ENCODE peak calls at places on chromosomes 13 and 19, in six cellular contexts. M, L, V, H, S and R are unnamed samples.
A peak's percentile ranks its signal among the peaks of the same experiment; 100 is the strongest.

GRCh38 chr13:65959305-65959704 is 1270.8 kb downstream of the PCDH9 start:
- DNase-seq in M (no peak), L (no peak), V (peak; percentile 4), H (no peak), S (peak; percentile 28), R (no peak)

GRCh38 chr19:44623080-44623479 is 9.7 kb downstream of the IGSF23 start:
- DNase-seq in M (no peak), L (peak; percentile 53), V (peak; percentile 10), H (no peak), S (peak; percentile 45), R (no peak)

GRCh38 chr19:45692187-45693111 is at the start of gene QPCTL:
- DNase-seq in M (peak; percentile 100), L (peak; percentile 100), V (peak; percentile 99), H (peak; percentile 98), S (peak; percentile 100), R (peak; percentile 95)

GRCh38 chr13:111061338-111062045 is 53.6 kb upstream of the ARHGEF7 start:
- DNase-seq in M (no peak), L (no peak), V (no peak), H (no peak), S (no peak), R (no peak)

GRCh38 chr19:49555600-49556411 is 24.6 kb downstream of the NOSIP start:
- DNase-seq in M (peak; percentile 56), L (peak; percentile 52), V (no peak), H (no peak), S (no peak), R (no peak)

GRCh38 chr13:40564342-40564997 is 102.0 kb downstream of the FOXO1 start:
- DNase-seq in M (no peak), L (peak; percentile 49), V (no peak), H (no peak), S (no peak), R (no peak)

GRCh38 chr13:34776984-34777913 is 164.8 kb upstream of the NBEA start:
- DNase-seq in M (no peak), L (no peak), V (no peak), H (no peak), S (no peak), R (no peak)

GRCh38 chr19:4518345-4519171 is at the start of gene PLIN4:
- DNase-seq in M (peak; percentile 93), L (peak; percentile 94), V (peak; percentile 4), H (no peak), S (peak; percentile 38), R (peak; percentile 83)

GRCh38 chr13:98423417-98423816 is 153.5 kb downstream of the STK24 start:
- DNase-seq in M (no peak), L (no peak), V (no peak), H (no peak), S (no peak), R (no peak)

GRCh38 chr13:106343831-106344230 is 191.6 kb downstream of the EFNB2 start:
- DNase-seq in M (no peak), L (no peak), V (no peak), H (no peak), S (no peak), R (no peak)

GRCh38 chr13:76222511-76222910 is 586.4 kb downstream of the LMO7 start:
- DNase-seq in M (peak; percentile 25), L (no peak), V (peak; percentile 16), H (no peak), S (peak; percentile 55), R (no peak)

GRCh38 chr19:6030214-6030507 is 52.2 kb upstream of the RANBP3 start:
- DNase-seq in M (peak; percentile 82), L (peak; percentile 81), V (peak; percentile 86), H (no peak), S (peak; percentile 79), R (no peak)

GRCh38 chr19:17479325-17479791 is 9.0 kb downstream of the SLC27A1 start:
- DNase-seq in M (peak; percentile 40), L (peak; percentile 76), V (peak; percentile 60), H (no peak), S (peak; percentile 76), R (no peak)

GRCh38 chr13:68736961-68737360 is 1370.7 kb upstream of the ATXN8OS start:
- DNase-seq in M (no peak), L (no peak), V (peak; percentile 7), H (no peak), S (no peak), R (no peak)

GRCh38 chr19:46411088-46412033 is 2.0 kb downstream of the CCDC8 start:
- DNase-seq in M (no peak), L (no peak), V (no peak), H (no peak), S (no peak), R (no peak)

GRCh38 chr13:33303885-33304284 is 18.3 kb upstream of the STARD13 start:
- DNase-seq in M (no peak), L (peak; percentile 63), V (peak; percentile 27), H (no peak), S (peak; percentile 77), R (no peak)

GRCh38 chr13:31923134-31923763 is 108.3 kb upstream of the FRY start:
- DNase-seq in M (no peak), L (no peak), V (no peak), H (no peak), S (no peak), R (no peak)

GRCh38 chr13:75691183-75691582 is 55.1 kb downstream of the LMO7 start:
- DNase-seq in M (no peak), L (no peak), V (no peak), H (no peak), S (peak; percentile 75), R (no peak)

GRCh38 chr19:19662866-19663291 is 597 bp downstream of the ATP13A1 start:
- DNase-seq in M (no peak), L (peak; percentile 12), V (no peak), H (no peak), S (peak; percentile 4), R (no peak)

GRCh38 chr13:59112375-59112774 is 1051.4 kb downstream of the DIAPH3 start:
- DNase-seq in M (peak; percentile 99), L (peak; percentile 98), V (peak; percentile 100), H (no peak), S (peak; percentile 99), R (peak; percentile 26)

GRCh38 chr19:16527971-16528521 is 14.2 kb downstream of the CHERP start:
- DNase-seq in M (peak; percentile 29), L (peak; percentile 13), V (no peak), H (no peak), S (no peak), R (no peak)

GRCh38 chr19:56393119-56394012 is at the start of gene ZNF582:
- DNase-seq in M (peak; percentile 98), L (peak; percentile 98), V (peak; percentile 93), H (peak; percentile 80), S (peak; percentile 95), R (peak; percentile 97)

GRCh38 chr19:38264486-38265212 is at the start of gene SPINT2:
- DNase-seq in M (no peak), L (no peak), V (no peak), H (no peak), S (no peak), R (peak; percentile 33)

DNA sequence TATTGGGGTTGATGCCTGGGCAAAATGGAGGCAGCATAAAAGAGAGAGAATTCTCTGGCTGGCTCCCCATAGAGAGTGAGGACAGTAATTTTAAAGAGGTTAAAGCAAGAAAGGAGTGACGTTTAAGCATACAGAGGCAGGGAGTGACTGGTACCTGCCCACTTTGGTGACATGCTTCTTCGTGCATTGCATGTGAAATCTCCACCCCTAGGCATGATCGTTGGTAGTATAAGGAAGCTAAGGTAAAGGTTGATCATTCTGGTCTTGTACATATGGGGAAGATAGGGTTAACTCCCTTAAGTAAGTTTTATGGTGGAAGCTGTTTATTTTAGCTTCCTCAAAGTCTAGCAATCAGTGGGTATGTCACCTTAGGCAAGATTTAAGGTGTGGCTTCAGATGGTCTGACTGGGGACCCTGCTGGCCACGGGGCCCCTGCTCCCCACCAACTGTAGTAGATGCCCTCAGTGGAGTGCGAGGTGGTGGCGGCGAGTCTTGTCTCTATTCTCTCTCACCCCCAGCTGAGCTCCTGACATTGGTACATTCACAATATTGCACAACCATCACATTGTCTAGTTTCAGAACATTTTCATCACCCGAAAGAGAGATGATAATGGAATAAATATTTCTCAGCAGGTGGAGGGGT is 797.5 kb upstream of the SPRY2 start:
- DNase-seq in M (no peak), L (no peak), V (no peak), H (no peak), S (no peak), R (no peak)
- TF ChIP-seq CTCF in M (no peak), L (no peak), V (no peak), H (no peak), S (no peak), R (no peak)

DNA sequence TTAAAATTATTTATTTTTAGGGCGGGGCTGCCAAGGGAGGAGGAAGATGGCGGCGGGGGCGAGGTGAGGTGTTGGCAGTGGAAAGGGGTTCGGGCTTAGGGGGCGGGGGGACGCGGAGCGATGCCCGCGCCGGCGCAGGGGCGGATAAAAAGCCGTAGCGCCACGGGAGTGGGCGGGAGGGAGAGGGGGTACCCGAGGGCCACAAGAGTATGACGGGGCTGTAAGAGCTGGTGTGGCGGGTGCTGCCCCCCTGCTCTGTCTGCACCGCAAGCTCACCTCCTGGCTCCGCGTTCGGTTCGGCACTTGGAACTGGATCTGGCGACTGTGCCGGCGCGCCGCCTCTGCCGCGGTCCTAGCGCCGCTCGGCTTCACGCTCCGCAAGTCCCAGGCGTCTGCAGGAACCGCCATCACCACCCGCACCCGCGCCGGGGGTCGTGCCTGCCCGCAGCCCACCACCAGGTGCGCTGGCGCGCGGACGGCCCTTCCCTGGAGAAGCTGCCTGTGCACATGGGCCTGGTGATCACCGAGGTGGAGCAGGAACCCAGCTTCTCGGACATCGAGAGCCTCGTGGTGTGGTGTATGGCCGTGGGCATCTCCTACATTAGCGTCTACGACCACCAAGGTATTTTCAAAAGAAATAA is 265.2 kb upstream of the SGCG start:
- DNase-seq in M (peak; percentile 64), L (peak; percentile 71), V (peak; percentile 33), H (no peak), S (peak; percentile 17), R (peak; percentile 64)
- H3K27ac ChIP-seq in M (no peak overlapping the region), L (no peak overlapping the region), V (no peak overlapping the region), H (peak overlapping the region; percentile 71), S (no peak overlapping the region), R (no peak overlapping the region)

DNA sequence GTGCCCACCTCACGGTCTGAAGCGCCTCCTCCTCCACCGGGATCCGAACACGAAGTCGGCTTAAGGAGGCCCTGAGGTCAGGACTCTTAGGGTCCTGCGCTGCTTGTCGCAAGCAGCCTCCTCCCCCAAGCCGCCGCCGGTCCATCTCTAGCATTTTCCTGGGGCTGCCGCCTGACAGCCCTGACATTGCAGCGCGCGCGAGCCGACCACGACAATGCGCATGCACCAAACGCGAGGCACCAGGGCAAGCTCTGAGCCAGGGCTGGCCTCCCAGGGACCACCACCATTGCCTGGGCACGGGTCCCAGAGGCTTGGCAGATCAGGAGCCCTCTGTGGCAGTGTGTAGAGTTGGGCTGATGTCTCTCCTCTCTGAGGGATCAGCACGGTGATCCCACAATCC is 63.8 kb upstream of the ZNF420 start:
- DNase-seq in M (no peak), L (no peak), V (no peak), H (no peak), S (no peak), R (no peak)
- H3K9me3 ChIP-seq in M (no peaks in the 10 kb centered on the region), L (peaks cover 3% of the 10 kb centered on the region), V (peaks cover 39% of the 10 kb centered on the region), H (no peaks in the 10 kb centered on the region), S (peaks cover 64% of the 10 kb centered on the region), R (no peaks in the 10 kb centered on the region)

DNA sequence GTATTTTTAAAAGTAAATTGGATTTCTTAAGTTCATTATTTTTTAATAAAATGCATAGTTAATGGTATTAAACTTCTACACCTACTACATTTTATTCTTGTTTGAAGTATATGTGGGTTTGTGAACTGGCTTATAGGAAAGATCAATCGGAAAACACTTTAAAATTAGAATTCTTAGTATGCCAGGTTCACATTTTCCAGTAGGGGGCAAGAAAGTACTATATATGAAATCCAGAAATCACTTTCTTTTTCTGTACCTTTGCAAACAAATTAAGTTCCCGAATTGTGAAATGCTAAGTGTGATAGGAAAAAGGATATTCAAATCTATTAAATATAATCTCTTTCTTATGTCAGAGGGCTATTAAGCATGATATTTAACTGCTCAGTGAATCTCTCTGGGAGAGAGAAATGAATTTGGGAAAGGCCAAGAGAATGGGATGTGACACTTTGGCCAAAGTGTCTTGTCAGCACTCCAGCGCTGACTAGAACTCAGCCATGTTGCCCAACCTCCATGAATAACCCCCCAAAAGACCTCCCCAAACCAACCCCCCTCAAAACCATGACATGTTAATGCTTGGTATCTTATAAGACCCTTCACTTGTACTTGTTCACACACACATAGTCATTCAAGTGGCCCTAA is 122.6 kb upstream of the SLC10A2 start:
- DNase-seq in M (peak; percentile 67), L (peak; percentile 61), V (peak; percentile 13), H (no peak), S (no peak), R (no peak)
- TF ChIP-seq CTCF in M (peak; percentile 61), L (peak; percentile 62), V (peak; percentile 71), H (peak; percentile 41), S (peak; percentile 19), R (peak; percentile 26)